ENCODE peak calls at places on chromosomes 2 and 18, in nine cellular contexts. O, M, R, X, G, B, V, K and Q are unnamed samples.

GRCh38 chr2:8543065-8543411 is 138.8 kb upstream of the ID2 start:
- DNase-seq in V (no peak), B (no peak), K (no peak), R (no peak), X (no peak), M (no peak), G (peak), O (peak), Q (no peak)

GRCh38 chr2:85998071-85998991 is 107.4 kb downstream of the POLR1A start:
- DNase-seq in M (peak), B (peak), R (no peak), O (peak), V (no peak), X (no peak), G (no peak), K (no peak), Q (peak)

GRCh38 chr18:50447952-50448351 is 73.1 kb downstream of the SKA1 start:
- DNase-seq in O (no peak), V (no peak), X (no peak), R (no peak), B (no peak), G (no peak), M (no peak), K (no peak), Q (no peak)

GRCh38 chr2:43131051-43131889 is 95.1 kb downstream of the ZFP36L2 start:
- DNase-seq in M (peak), K (no peak), B (peak), X (peak), O (peak), G (peak), V (peak), R (peak), Q (peak)

GRCh38 chr2:15009681-15010080 is 377.2 kb downstream of the LRATD1 start:
- DNase-seq in X (no peak), G (no peak), B (no peak), R (no peak), K (no peak), M (no peak), O (no peak), V (no peak), Q (peak)

GRCh38 chr2:207993141-207993763 is 32.1 kb downstream of the PLEKHM3 start:
- DNase-seq in X (no peak), K (no peak), B (no peak), R (no peak), V (no peak), G (no peak), O (no peak), M (peak), Q (peak)

GRCh38 chr18:49612515-49613033 is 50.7 kb downstream of the LIPG start:
- DNase-seq in O (no peak), K (no peak), X (no peak), G (no peak), M (no peak), V (no peak), B (no peak), R (no peak), Q (no peak)

GRCh38 chr2:35973737-35974132 is 381.8 kb upstream of the CRIM1 start:
- DNase-seq in R (no peak), O (no peak), K (peak), V (no peak), B (no peak), X (no peak), M (no peak), G (no peak), Q (peak)

GRCh38 chr2:73359915-73360697 is 25.5 kb upstream of the ALMS1 start:
- DNase-seq in K (peak), G (no peak), M (no peak), R (no peak), X (no peak), B (no peak), O (no peak), V (no peak), Q (peak)

GRCh38 chr2:174596994-174597346 is 634 bp downstream of the WIPF1 start:
- DNase-seq in X (no peak), B (no peak), K (no peak), M (no peak), G (no peak), O (no peak), V (no peak), R (no peak), Q (no peak)

GRCh38 chr2:29108225-29108624 is 7.0 kb upstream of the CLIP4 start:
- DNase-seq in B (no peak), V (no peak), G (no peak), X (no peak), M (peak), O (no peak), K (no peak), R (no peak), Q (peak)

GRCh38 chr2:226703501-226703900 is 96.1 kb downstream of the IRS1 start:
- DNase-seq in O (no peak), R (no peak), G (no peak), B (no peak), M (no peak), V (no peak), K (no peak), X (no peak), Q (no peak)

GRCh38 chr2:228658998-228659397 is 477.5 kb upstream of the SPHKAP start:
- DNase-seq in G (no peak), B (no peak), K (no peak), V (no peak), M (peak), O (no peak), R (no peak), X (no peak), Q (peak)

GRCh38 chr2:147860009-147860408 is 15.2 kb downstream of the ACVR2A start:
- DNase-seq in B (no peak), O (no peak), G (no peak), M (no peak), V (no peak), K (no peak), X (no peak), R (no peak), Q (no peak)

GRCh38 chr18:58530801-58531200 is 98.1 kb downstream of the ALPK2 start:
- DNase-seq in R (no peak), M (no peak), V (no peak), K (no peak), O (no peak), B (no peak), G (no peak), X (no peak), Q (no peak)

GRCh38 chr18:62614499-62614898 is 91.7 kb downstream of the ZCCHC2 start:
- DNase-seq in B (no peak), O (no peak), G (no peak), V (no peak), R (no peak), K (no peak), X (no peak), M (no peak), Q (no peak)

GRCh38 chr2:241895732-241896641 is 26.5 kb downstream of the RTP5 start:
- DNase-seq in O (peak), V (no peak), X (no peak), M (peak), R (no peak), G (peak), K (no peak), B (no peak), Q (peak)

GRCh38 chr2:167013227-167013626 is 124.9 kb downstream of the XIRP2 start:
- DNase-seq in V (no peak), K (no peak), B (no peak), R (no peak), O (no peak), G (no peak), X (no peak), M (no peak), Q (peak)

GRCh38 chr18:68428026-68428425 is 286.9 kb downstream of the TMX3 start:
- DNase-seq in B (no peak), G (no peak), X (no peak), V (no peak), M (peak), K (peak), O (no peak), R (no peak), Q (peak)

GRCh38 chr2:23745068-23745725 is 181.7 kb downstream of the ATAD2B start:
- DNase-seq in B (no peak), M (no peak), O (no peak), V (no peak), K (no peak), G (no peak), X (no peak), R (no peak), Q (no peak)

GRCh38 chr2:120586507-120587283 is 149.0 kb upstream of the GLI2 start:
- DNase-seq in M (no peak), K (peak), B (no peak), R (no peak), O (no peak), V (no peak), X (no peak), G (no peak), Q (no peak)

GRCh38 chr2:219186754-219187456 is 8.8 kb downstream of the RETREG2 start:
- DNase-seq in B (no peak), X (no peak), R (no peak), G (no peak), O (no peak), K (no peak), M (no peak), V (no peak), Q (no peak)

GRCh38 chr2:220034356-220035121 is 407.1 kb downstream of the SLC4A3 start:
- DNase-seq in M (peak), R (no peak), X (no peak), O (no peak), G (no peak), B (no peak), K (no peak), V (no peak), Q (peak)

GRCh38 chr2:231218356-231218755 is 19.9 kb downstream of the ARMC9 start:
- DNase-seq in R (no peak), K (no peak), B (no peak), M (no peak), O (peak), X (no peak), V (no peak), G (no peak), Q (no peak)

GRCh38 chr18:42839408-42839807 is 276.1 kb downstream of the RIT2 start:
- DNase-seq in R (no peak), V (no peak), X (no peak), O (no peak), G (no peak), K (no peak), B (no peak), M (no peak), Q (peak)

GRCh38 chr2:103159018-103159417 is 397.2 kb downstream of the TMEM182 start:
- DNase-seq in M (no peak), B (no peak), R (no peak), K (no peak), V (no peak), X (no peak), O (no peak), G (no peak), Q (no peak)

GRCh38 chr2:188293601-188294482 is 2.2 kb downstream of the GULP1 start:
- DNase-seq in G (no peak), X (no peak), K (peak), R (no peak), M (peak), V (no peak), O (peak), B (peak), Q (peak)

GRCh38 chr2:67399144-67399543 is 2.0 kb downstream of the ETAA1 start:
- DNase-seq in B (no peak), X (no peak), R (no peak), M (no peak), O (no peak), V (no peak), K (no peak), G (no peak), Q (no peak)

GRCh38 chr2:44938287-44939073 is 3.0 kb upstream of the SIX3 start:
- DNase-seq in V (no peak), X (no peak), O (no peak), R (no peak), M (no peak), B (no peak), K (no peak), G (peak), Q (no peak)

GRCh38 chr2:119028327-119029174 is 86.6 kb downstream of the MARCO start:
- DNase-seq in R (no peak), K (no peak), M (peak), V (no peak), G (no peak), O (no peak), B (peak), X (no peak), Q (peak)

GRCh38 chr2:81901017-81901416 is 1596.5 kb upstream of the LRRTM1 start:
- DNase-seq in X (no peak), B (no peak), V (no peak), G (no peak), K (no peak), R (no peak), O (no peak), M (no peak), Q (peak)

GRCh38 chr2:201458381-201458780 is 6.8 kb downstream of the STRADB start:
- DNase-seq in R (no peak), G (no peak), B (no peak), V (no peak), K (no peak), O (no peak), M (no peak), X (no peak), Q (no peak)